ENCODE peak calls at places on chromosomes 3 and 15, in four cellular contexts. M is cardiac fibroblast, G is fibroblast of mammary gland, Z is colonic mucosa. P is an unnamed sample.

GRCh38 chr3:45153658-45154437 is 7.7 kb upstream of the CDCP1 start:
- DNase-seq in M (peak), G (no peak), Z (no peak), P (peak)

GRCh38 chr15:51622269-51623180 is at the start of gene DMXL2:
- DNase-seq in M (peak), G (peak), Z (peak), P (peak)

GRCh38 chr15:37015025-37015424 is 85.3 kb downstream of the MEIS2 start:
- DNase-seq in M (peak), G (peak), Z (no peak), P (peak)

GRCh38 chr15:88389120-88389519 is 78.1 kb downstream of the MRPL46 start:
- DNase-seq in M (no peak), G (no peak), Z (no peak), P (no peak)

GRCh38 chr15:85955501-85956391 is 123.9 kb upstream of the AGBL1 start:
- DNase-seq in M (no peak), G (no peak), Z (no peak), P (no peak)

GRCh38 chr15:56788359-56788758 is 55.0 kb upstream of the ZNF280D start:
- DNase-seq in M (no peak), G (no peak), Z (no peak), P (no peak)

GRCh38 chr3:10371167-10371566 is 50.3 kb upstream of the SEC13 start:
- DNase-seq in M (peak), G (peak), Z (no peak), P (peak)

GRCh38 chr15:75170711-75171341 is 30.9 kb upstream of the C15orf39 start:
- DNase-seq in M (no peak), G (no peak), Z (no peak), P (peak)

GRCh38 chr3:8739757-8740508 is 6.3 kb downstream of the CAV3 start:
- DNase-seq in M (peak), G (peak), Z (no peak), P (peak)

GRCh38 chr3:59247402-59247841 is 197.6 kb upstream of the CFAP20DC start:
- DNase-seq in M (no peak), G (no peak), Z (no peak), P (no peak)

GRCh38 chr3:12719541-12719940 is 39.5 kb downstream of the TMEM40 start:
- DNase-seq in M (no peak), G (no peak), Z (no peak), P (no peak)

GRCh38 chr15:40937762-40938529 is 8.8 kb downstream of the DLL4 start:
- DNase-seq in M (no peak), G (no peak), Z (no peak), P (no peak)

GRCh38 chr15:79185199-79185598 is 94.6 kb upstream of the RASGRF1 start:
- DNase-seq in M (no peak), G (no peak), Z (no peak), P (no peak)

GRCh38 chr3:180690061-180690460 is 10.8 kb upstream of the CCDC39 start:
- DNase-seq in M (no peak), G (no peak), Z (no peak), P (peak)

GRCh38 chr3:127261925-127262324 is 25.9 kb downstream of the PRR20G start:
- DNase-seq in M (no peak), G (no peak), Z (no peak), P (no peak)

GRCh38 chr3:123576119-123576518 is 8.7 kb downstream of the HACD2 start:
- DNase-seq in M (peak), G (peak), Z (no peak), P (peak)

GRCh38 chr15:90933310-90933709 is 961 bp upstream of the HDDC3 start:
- DNase-seq in M (no peak), G (no peak), Z (no peak), P (no peak)

GRCh38 chr15:95875141-95875643 is 455.3 kb upstream of the NR2F2 start:
- DNase-seq in M (peak), G (peak), Z (no peak), P (peak)

GRCh38 chr3:1987983-1988382 is 110.7 kb upstream of the CNTN4 start:
- DNase-seq in M (no peak), G (peak), Z (peak), P (no peak)
- TF ChIP-seq CTCF in M (no peak), G (peak), Z (peak), P (no peak)

DNA sequence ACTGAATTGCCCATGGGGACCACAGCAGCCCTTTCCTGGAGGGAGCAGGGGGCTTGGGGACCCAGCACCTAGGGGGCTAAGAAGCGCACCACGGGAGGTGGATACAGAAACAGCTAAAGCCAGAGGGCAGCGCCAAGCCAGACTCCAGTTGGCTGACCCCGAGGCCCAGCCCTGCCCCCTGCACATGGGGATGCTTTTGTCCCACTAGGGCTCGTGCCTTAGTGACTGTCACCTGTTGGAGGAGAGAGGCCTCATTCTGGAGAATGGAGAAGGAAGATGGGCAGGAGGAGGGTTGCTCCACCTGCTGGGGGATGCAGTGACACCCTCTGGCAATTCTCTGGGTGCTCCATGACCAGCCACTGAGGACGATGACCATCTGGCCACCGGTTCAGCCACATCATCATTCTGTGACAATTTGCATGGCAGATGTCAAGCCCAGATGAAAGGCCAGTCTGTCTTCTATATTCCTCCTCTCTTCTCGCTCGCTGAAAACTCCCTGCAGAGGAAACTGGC is 167.8 kb upstream of the TLE3 start:
- DNase-seq in M (no peak), G (no peak), Z (no peak), P (no peak)
- TF ChIP-seq CTCF in M (peak), G (peak), Z (no peak), P (no peak)

GRCh38 chr3:56855856-56856538 is 54.2 kb upstream of the ARHGEF3 start:
- DNase-seq in M (peak), G (no peak), Z (peak), P (peak)
- TF ChIP-seq CTCF in M (peak), G (peak), Z (peak), P (peak)

GRCh38 chr3:166837535-166837934 is 542.6 kb downstream of the ZBBX start:
- DNase-seq in M (peak), G (peak), Z (no peak), P (no peak)
- TF ChIP-seq CTCF in M (no peak), G (peak), Z (no peak), P (no peak)

GRCh38 chr3:94303897-94304296 is 241.0 kb downstream of the NSUN3 start:
- DNase-seq in M (peak), G (no peak), Z (no peak), P (peak)
- TF ChIP-seq CTCF in M (peak), G (no peak), Z (no peak), P (peak)

DNA sequence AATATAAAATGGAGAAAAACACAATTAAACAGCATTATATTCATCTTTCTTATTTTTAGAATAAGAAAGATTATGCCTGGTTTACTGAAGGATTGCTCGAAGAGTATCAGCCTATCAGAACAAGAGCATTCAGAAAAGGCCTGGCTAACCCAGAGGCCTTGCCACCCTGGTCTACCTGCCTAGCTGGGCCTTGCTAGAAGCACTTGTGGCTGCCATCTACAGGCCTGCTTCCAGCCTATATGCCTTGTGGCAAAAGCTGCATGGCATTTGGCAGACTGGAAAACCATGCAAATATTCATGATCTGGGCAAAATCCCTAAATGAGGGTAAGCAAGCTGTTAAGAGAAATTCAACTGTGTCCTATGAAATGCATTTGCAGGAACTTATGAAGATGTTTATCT is 9.3 kb upstream of the ATP13A4 start:
- DNase-seq in M (peak), G (no peak), Z (peak), P (no peak)
- TF ChIP-seq CTCF in M (peak), G (peak), Z (peak), P (no peak)

GRCh38 chr3:156751461-156752025 is 74.6 kb upstream of the LEKR1 start:
- DNase-seq in M (peak), G (peak), Z (no peak), P (peak)
- TF ChIP-seq CTCF in M (no peak), G (peak), Z (no peak), P (peak)